ENCODE peak calls at places on chromosome 9, in four cellular contexts. W, J, L and B are unnamed samples.

GRCh38 chr9:95752129-95752731 is 123.3 kb upstream of the ERCC6L2 start:
- DNase-seq in W (no peak), L (no peak), J (no peak), B (no peak)

GRCh38 chr9:21994996-21995651 is 533 bp downstream of the CDKN2B-AS1 start:
- DNase-seq in J (peak), W (peak), L (peak), B (no peak)

GRCh38 chr9:134709512-134710270 is 68.1 kb downstream of the COL5A1 start:
- DNase-seq in J (peak), L (no peak), W (no peak), B (no peak)

GRCh38 chr9:126650404-126650804 is 36.7 kb downstream of the LMX1B start:
- DNase-seq in J (no peak), L (no peak), W (no peak), B (no peak)

GRCh38 chr9:129235931-129236331 is 57.9 kb upstream of the IER5L start:
- DNase-seq in J (no peak), W (no peak), L (peak), B (no peak)

GRCh38 chr9:135526089-135526729 is 5.0 kb downstream of the LCN1 start:
- DNase-seq in W (peak), L (no peak), J (no peak), B (no peak)

GRCh38 chr9:137788561-137789294 is 88.9 kb upstream of the CACNA1B start:
- DNase-seq in W (no peak), J (no peak), L (no peak), B (no peak)

GRCh38 chr9:19748278-19749126 is 40.3 kb downstream of the SLC24A2 start:
- DNase-seq in L (no peak), J (peak), W (no peak), B (no peak)

GRCh38 chr9:129280236-129281231 is 102.5 kb upstream of the IER5L start:
- DNase-seq in J (no peak), L (peak), W (peak), B (no peak)

GRCh38 chr9:38445154-38446043 is 21.1 kb upstream of the IGFBPL1 start:
- DNase-seq in W (no peak), L (no peak), J (no peak), B (no peak)

GRCh38 chr9:114399381-114399780 is 11.6 kb upstream of the AKNA start:
- DNase-seq in L (no peak), J (no peak), W (no peak), B (no peak)

GRCh38 chr9:121859646-121860045 is 208.2 kb downstream of the DAB2IP start:
- DNase-seq in W (no peak), L (no peak), J (no peak), B (no peak)

GRCh38 chr9:92668746-92669526 is 995 bp downstream of the IPPK start:
- DNase-seq in L (no peak), W (no peak), J (peak), B (no peak)

GRCh38 chr9:99060621-99061020 is 44.3 kb upstream of the TGFBR1 start:
- DNase-seq in W (no peak), L (no peak), J (no peak), B (no peak)

GRCh38 chr9:86200599-86201162 is 58.8 kb downstream of the C9orf153 start:
- DNase-seq in W (no peak), J (no peak), L (no peak), B (no peak)

GRCh38 chr9:2622361-2623045 is 916 bp downstream of the VLDLR start:
- DNase-seq in L (no peak), W (peak), J (peak), B (peak)

GRCh38 chr9:88477300-88477751 is 57.7 kb upstream of the NXNL2 start:
- DNase-seq in L (no peak), J (peak), W (no peak), B (no peak)

GRCh38 chr9:15361737-15362136 is 54.7 kb upstream of the TTC39B start:
- DNase-seq in W (no peak), L (no peak), J (no peak), B (no peak)

GRCh38 chr9:121921444-121921843 is 171.7 kb downstream of the TTLL11 start:
- DNase-seq in J (no peak), W (no peak), L (no peak), B (no peak)

GRCh38 chr9:69433426-69433825 is 108.4 kb downstream of the ENTREP1 start:
- DNase-seq in J (no peak), L (no peak), W (no peak), B (no peak)

GRCh38 chr9:38281917-38282316 is 110.6 kb upstream of the ALDH1B1 start:
- DNase-seq in L (no peak), W (no peak), J (no peak), B (no peak)

GRCh38 chr9:34560574-34561229 is 28.8 kb downstream of the CNTFR start:
- DNase-seq in L (no peak), J (no peak), W (no peak), B (no peak)

GRCh38 chr9:34564617-34565016 is 24.9 kb downstream of the CNTFR start:
- DNase-seq in W (no peak), J (no peak), L (no peak), B (no peak)

GRCh38 chr9:34563262-34563661 is 26.3 kb downstream of the CNTFR start:
- DNase-seq in W (no peak), L (no peak), J (no peak), B (no peak)

GRCh38 chr9:34559616-34560546 is 29.6 kb downstream of the CNTFR start:
- DNase-seq in J (peak), L (no peak), W (peak), B (no peak)

DNA sequence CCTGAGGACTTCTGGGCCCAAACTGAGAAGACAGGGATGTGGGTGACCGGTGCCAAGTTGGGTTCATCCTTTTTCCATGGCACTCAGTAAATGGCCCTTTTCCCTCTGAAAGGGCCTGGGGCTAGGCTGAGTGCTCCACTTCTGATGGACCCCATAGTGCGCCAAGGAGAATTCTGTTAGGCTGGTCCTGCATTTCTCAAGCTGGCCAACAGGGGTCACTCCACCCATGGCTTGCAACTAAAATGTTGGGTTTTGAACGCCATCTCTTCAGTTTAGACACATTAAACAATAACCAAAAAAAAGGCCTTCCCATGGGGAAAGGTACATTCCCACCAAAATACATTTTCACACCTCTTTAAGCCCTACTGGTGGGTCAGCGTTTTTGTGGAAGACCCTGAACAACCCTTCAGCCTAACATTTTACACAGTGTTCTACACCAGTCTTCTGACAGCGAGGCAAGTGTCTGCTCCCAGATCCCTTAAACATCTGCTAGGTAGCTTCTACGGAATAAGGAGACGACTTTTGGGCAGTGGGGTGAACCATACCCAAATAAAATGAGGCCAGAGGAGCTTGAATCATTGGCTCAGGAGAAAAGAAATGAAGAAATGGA is 27.3 kb downstream of the CNTFR start:
- DNase-seq in J (no peak), W (no peak), L (no peak), B (no peak)
- TF ChIP-seq CTCF in J (peak), W (peak), L (peak), B (peak)

DNA sequence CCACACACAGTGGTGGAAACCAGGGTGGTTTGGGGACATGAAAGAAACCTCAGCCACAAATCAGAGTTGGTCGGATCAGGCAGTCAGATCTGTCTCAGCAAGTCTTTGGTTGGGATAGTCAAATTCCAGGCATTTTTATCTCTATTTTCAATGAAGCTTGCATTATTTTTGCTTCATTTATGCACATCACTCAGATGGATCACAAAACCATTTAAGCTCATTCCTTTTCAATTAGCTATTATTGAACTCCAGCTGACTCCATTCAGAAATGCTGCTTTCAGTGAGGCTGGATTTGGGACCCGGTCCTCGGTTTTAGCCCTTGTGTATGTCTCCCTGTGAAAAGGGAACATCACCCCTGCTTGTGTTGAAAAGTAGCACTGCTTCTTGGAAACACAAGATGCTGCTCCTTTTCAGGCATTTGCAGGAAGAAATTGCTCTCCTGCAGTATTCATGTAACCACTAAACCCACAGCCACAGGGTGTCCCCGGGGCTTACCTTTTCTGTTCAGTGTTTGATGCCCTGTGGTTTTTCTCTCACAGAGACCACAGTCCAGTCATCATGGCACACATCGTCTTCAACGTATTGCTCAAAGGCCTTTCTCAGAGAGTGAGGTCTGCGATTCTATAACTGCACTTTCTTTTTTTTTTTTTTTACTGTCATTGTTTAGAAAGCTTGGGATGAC is 232.9 kb downstream of the NFIB start:
- DNase-seq in W (no peak), L (no peak), J (no peak), B (no peak)
- TF ChIP-seq CTCF in W (no peak), L (no peak), J (no peak), B (no peak)

GRCh38 chr9:109167716-109168115 is 667 bp upstream of the FRRS1L start:
- DNase-seq in J (no peak), W (no peak), L (no peak), B (no peak)
- TF ChIP-seq CTCF in J (no peak), W (no peak), L (no peak), B (no peak)

DNA sequence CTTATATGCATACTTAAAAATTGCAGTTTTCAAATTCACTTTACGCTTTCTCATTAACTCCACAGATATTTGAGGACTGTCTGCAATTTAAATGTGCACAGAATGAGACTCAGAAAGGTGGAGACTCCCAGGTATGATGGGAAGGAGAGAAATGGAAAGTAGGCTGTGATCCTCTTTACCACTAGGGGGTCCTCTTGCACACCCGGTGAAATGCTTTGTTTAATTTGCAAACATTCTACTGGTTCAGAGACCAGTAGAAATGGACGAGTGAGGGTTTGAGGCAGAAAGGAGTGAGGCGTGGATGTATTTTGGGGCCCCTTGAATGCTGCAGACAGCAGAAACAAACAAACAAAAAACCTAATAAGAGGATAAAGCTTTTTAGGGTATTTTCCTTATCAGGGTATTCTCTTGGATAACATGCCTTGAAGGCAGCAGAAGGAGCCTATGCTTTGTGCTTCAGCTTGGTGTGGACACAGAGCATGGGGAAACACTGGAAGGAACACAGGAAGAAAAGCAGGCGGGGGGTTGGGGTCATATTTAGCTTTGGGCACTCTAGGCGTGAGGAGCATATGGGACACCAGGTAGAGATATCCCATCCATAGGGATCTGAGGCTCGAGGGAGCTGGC is 410.1 kb downstream of the DMRT2 start:
- DNase-seq in L (no peak), W (no peak), J (no peak), B (no peak)
- TF ChIP-seq CTCF in L (no peak), W (peak), J (peak), B (peak)

DNA sequence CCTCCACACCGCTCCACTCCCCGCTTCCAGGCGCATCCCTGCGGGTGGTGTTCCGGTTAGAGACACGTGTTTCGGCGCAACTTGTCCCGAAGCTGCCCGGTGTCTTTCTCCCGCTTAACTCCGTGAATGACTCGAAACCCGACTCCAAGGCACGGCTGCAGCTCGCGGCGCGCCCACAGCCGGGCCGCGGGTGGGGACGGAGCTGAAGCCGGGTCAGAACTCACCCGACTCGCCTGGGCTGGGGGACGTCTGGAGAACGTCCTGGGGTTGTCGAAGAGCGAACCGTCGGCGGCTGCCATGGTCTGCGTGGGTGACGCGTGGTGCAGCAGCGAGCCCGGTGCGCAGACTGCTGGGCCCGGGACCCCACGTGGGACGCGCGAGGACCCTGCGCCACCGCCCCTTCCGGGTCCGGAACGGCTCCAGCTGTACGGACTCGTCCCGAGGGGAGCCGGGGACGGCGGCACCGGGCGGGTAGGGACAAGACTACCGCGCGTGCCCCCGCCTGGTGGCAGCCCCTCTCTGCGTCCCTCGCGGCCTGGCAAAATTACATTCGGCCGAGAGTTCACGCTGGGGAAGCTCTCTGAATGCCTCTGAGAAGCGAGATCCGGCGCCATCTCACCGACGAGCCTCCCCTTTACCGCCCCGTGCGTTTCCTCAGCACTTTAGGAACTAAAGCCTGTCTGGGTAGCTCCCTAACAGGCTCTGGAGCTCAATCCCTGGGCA is at the start of gene DDX31:
- DNase-seq in L (peak), J (peak), W (peak), B (peak)
- TF ChIP-seq CTCF in L (no peak), J (no peak), W (no peak), B (peak)

GRCh38 chr9:133604214-133604613 is 5.0 kb downstream of the FAM163B start:
- DNase-seq in W (no peak), L (no peak), J (no peak), B (no peak)
- TF ChIP-seq CTCF in W (no peak), L (peak), J (no peak), B (no peak)

DNA sequence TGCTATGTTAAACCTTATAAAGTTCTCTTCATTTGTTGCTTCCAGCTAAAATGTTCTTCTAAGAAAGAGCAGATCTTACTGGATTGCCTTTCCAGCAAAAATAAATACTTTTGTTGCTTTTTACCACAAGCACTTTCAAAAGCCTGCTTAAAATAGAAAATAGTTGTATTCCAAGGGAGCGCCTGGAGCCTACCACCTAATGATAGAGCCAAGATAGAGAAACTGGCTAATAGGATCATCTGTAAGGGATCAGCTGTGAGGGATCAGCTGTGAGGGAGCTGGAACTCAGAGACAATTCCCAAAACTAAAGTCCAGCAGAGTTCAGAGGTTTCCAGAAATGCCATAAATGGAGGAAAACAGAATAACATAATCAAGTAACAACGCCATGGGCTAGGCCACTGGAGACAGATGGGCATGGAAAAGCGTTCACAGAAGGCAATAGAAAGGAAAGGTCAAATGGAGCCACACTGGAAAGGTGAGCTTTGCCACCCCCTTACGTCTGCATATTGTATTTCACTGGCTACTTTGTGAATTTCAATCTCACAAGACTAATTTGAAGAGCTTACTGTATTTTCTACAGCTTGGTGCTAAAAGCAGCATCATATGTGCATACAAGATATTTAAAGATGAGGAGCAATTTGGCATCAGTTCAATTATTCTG is 140.6 kb upstream of the TLE4 start:
- DNase-seq in W (no peak), L (no peak), J (peak), B (no peak)
- TF ChIP-seq CTCF in W (no peak), L (no peak), J (no peak), B (no peak)